ENCODE peak calls at places on chromosomes 16 and 17, in eight cellular contexts. One of them, this sample, is unnamed.

GRCh38 chr16:82061861-82062525 is 26.9 kb downstream of the HSD17B2 start:
- DNase-seq in ascending aorta: no peak
- DNase-seq in progenitor cell of endocrine pancreas: no peak
- DNase-seq in brain microvascular endothelial cell: peak
- DNase-seq in MM.1S: no peak
- DNase-seq in tibial nerve: no peak
- DNase-seq in left ventricle myocardium inferior: no peak
- DNase-seq in neural crest cell: no peak
- DNase-seq in this sample: peak

GRCh38 chr17:8375738-8376259 is 705 bp downstream of the KRABD2 start:
- DNase-seq in ascending aorta: no peak
- DNase-seq in progenitor cell of endocrine pancreas: peak
- DNase-seq in brain microvascular endothelial cell: no peak
- DNase-seq in MM.1S: no peak
- DNase-seq in tibial nerve: no peak
- DNase-seq in left ventricle myocardium inferior: no peak
- DNase-seq in neural crest cell: no peak
- DNase-seq in this sample: peak

GRCh38 chr16:85448557-85449194 is 164.4 kb upstream of the GSE1 start:
- DNase-seq in ascending aorta: no peak
- DNase-seq in progenitor cell of endocrine pancreas: peak
- DNase-seq in brain microvascular endothelial cell: no peak
- DNase-seq in MM.1S: peak
- DNase-seq in tibial nerve: no peak
- DNase-seq in left ventricle myocardium inferior: no peak
- DNase-seq in neural crest cell: no peak
- DNase-seq in this sample: no peak

GRCh38 chr17:64621772-64622171 is 40.3 kb downstream of the SMURF2 start:
- DNase-seq in ascending aorta: no peak
- DNase-seq in progenitor cell of endocrine pancreas: no peak
- DNase-seq in brain microvascular endothelial cell: no peak
- DNase-seq in MM.1S: no peak
- DNase-seq in tibial nerve: no peak
- DNase-seq in left ventricle myocardium inferior: no peak
- DNase-seq in neural crest cell: no peak
- DNase-seq in this sample: no peak

GRCh38 chr17:78174332-78174869 is 6.0 kb downstream of the SYNGR2 start:
- DNase-seq in ascending aorta: peak
- DNase-seq in progenitor cell of endocrine pancreas: no peak
- DNase-seq in brain microvascular endothelial cell: no peak
- DNase-seq in MM.1S: peak
- DNase-seq in tibial nerve: no peak
- DNase-seq in left ventricle myocardium inferior: peak
- DNase-seq in neural crest cell: no peak
- DNase-seq in this sample: peak

GRCh38 chr16:12119562-12119961 is 143.0 kb downstream of the SNX29 start:
- DNase-seq in ascending aorta: no peak
- DNase-seq in progenitor cell of endocrine pancreas: no peak
- DNase-seq in brain microvascular endothelial cell: no peak
- DNase-seq in MM.1S: no peak
- DNase-seq in tibial nerve: no peak
- DNase-seq in left ventricle myocardium inferior: peak
- DNase-seq in neural crest cell: no peak
- DNase-seq in this sample: no peak

GRCh38 chr17:6641374-6641818 is 536 bp downstream of the TXNDC17 start:
- DNase-seq in ascending aorta: no peak
- DNase-seq in progenitor cell of endocrine pancreas: no peak
- DNase-seq in brain microvascular endothelial cell: no peak
- DNase-seq in MM.1S: peak
- DNase-seq in tibial nerve: no peak
- DNase-seq in left ventricle myocardium inferior: no peak
- DNase-seq in neural crest cell: no peak
- DNase-seq in this sample: no peak

GRCh38 chr17:33285413-33285812 is 7.7 kb downstream of the ASIC2 start:
- DNase-seq in ascending aorta: no peak
- DNase-seq in progenitor cell of endocrine pancreas: no peak
- DNase-seq in brain microvascular endothelial cell: no peak
- DNase-seq in MM.1S: no peak
- DNase-seq in tibial nerve: no peak
- DNase-seq in left ventricle myocardium inferior: no peak
- DNase-seq in neural crest cell: no peak
- DNase-seq in this sample: no peak

GRCh38 chr16:88903267-88903666 is 36.8 kb upstream of the PABPN1L start:
- DNase-seq in ascending aorta: no peak
- DNase-seq in progenitor cell of endocrine pancreas: no peak
- DNase-seq in brain microvascular endothelial cell: no peak
- DNase-seq in MM.1S: no peak
- DNase-seq in tibial nerve: no peak
- DNase-seq in left ventricle myocardium inferior: no peak
- DNase-seq in neural crest cell: no peak
- DNase-seq in this sample: no peak
- TF ChIP-seq CTCF in ascending aorta: no peak
- TF ChIP-seq CTCF in progenitor cell of endocrine pancreas: no peak
- TF ChIP-seq CTCF in brain microvascular endothelial cell: no peak
- TF ChIP-seq CTCF in MM.1S: no peak
- TF ChIP-seq CTCF in tibial nerve: no peak
- TF ChIP-seq CTCF in left ventricle myocardium inferior: no peak
- TF ChIP-seq CTCF in neural crest cell: no peak
- TF ChIP-seq CTCF in this sample: no peak

GRCh38 chr17:72336804-72337070 is 215.9 kb downstream of the SOX9 start:
- DNase-seq in ascending aorta: no peak
- DNase-seq in progenitor cell of endocrine pancreas: no peak
- DNase-seq in brain microvascular endothelial cell: no peak
- DNase-seq in MM.1S: no peak
- DNase-seq in tibial nerve: no peak
- DNase-seq in left ventricle myocardium inferior: no peak
- DNase-seq in neural crest cell: no peak
- DNase-seq in this sample: no peak

GRCh38 chr17:72333570-72333969 is 212.8 kb downstream of the SOX9 start:
- DNase-seq in ascending aorta: no peak
- DNase-seq in progenitor cell of endocrine pancreas: no peak
- DNase-seq in brain microvascular endothelial cell: no peak
- DNase-seq in MM.1S: no peak
- DNase-seq in tibial nerve: no peak
- DNase-seq in left ventricle myocardium inferior: no peak
- DNase-seq in neural crest cell: no peak
- DNase-seq in this sample: no peak

GRCh38 chr17:72336026-72336803 is 215.4 kb downstream of the SOX9 start:
- DNase-seq in ascending aorta: no peak
- DNase-seq in progenitor cell of endocrine pancreas: no peak
- DNase-seq in brain microvascular endothelial cell: no peak
- DNase-seq in MM.1S: no peak
- DNase-seq in tibial nerve: no peak
- DNase-seq in left ventricle myocardium inferior: no peak
- DNase-seq in neural crest cell: no peak
- DNase-seq in this sample: no peak

GRCh38 chr17:72332367-72332766 is 211.5 kb downstream of the SOX9 start:
- DNase-seq in ascending aorta: no peak
- DNase-seq in progenitor cell of endocrine pancreas: no peak
- DNase-seq in brain microvascular endothelial cell: peak
- DNase-seq in MM.1S: peak
- DNase-seq in tibial nerve: no peak
- DNase-seq in left ventricle myocardium inferior: no peak
- DNase-seq in neural crest cell: no peak
- DNase-seq in this sample: no peak

GRCh38 chr17:72334205-72334604 is 213.4 kb downstream of the SOX9 start:
- DNase-seq in ascending aorta: no peak
- DNase-seq in progenitor cell of endocrine pancreas: no peak
- DNase-seq in brain microvascular endothelial cell: peak
- DNase-seq in MM.1S: no peak
- DNase-seq in tibial nerve: no peak
- DNase-seq in left ventricle myocardium inferior: no peak
- DNase-seq in neural crest cell: no peak
- DNase-seq in this sample: no peak
- TF ChIP-seq CTCF in ascending aorta: no peak
- TF ChIP-seq CTCF in progenitor cell of endocrine pancreas: no peak
- TF ChIP-seq CTCF in brain microvascular endothelial cell: peak
- TF ChIP-seq CTCF in MM.1S: no peak
- TF ChIP-seq CTCF in tibial nerve: no peak
- TF ChIP-seq CTCF in left ventricle myocardium inferior: no peak
- TF ChIP-seq CTCF in neural crest cell: no peak
- TF ChIP-seq CTCF in this sample: no peak

GRCh38 chr17:68095205-68095811 is 59.8 kb downstream of the KPNA2 start:
- DNase-seq in ascending aorta: no peak
- DNase-seq in progenitor cell of endocrine pancreas: no peak
- DNase-seq in brain microvascular endothelial cell: no peak
- DNase-seq in MM.1S: no peak
- DNase-seq in tibial nerve: no peak
- DNase-seq in left ventricle myocardium inferior: no peak
- DNase-seq in neural crest cell: no peak
- DNase-seq in this sample: no peak
- TF ChIP-seq CTCF in ascending aorta: no peak
- TF ChIP-seq CTCF in progenitor cell of endocrine pancreas: no peak
- TF ChIP-seq CTCF in brain microvascular endothelial cell: no peak
- TF ChIP-seq CTCF in MM.1S: no peak
- TF ChIP-seq CTCF in tibial nerve: no peak
- TF ChIP-seq CTCF in left ventricle myocardium inferior: no peak
- TF ChIP-seq CTCF in neural crest cell: no peak
- TF ChIP-seq CTCF in this sample: no peak

DNA sequence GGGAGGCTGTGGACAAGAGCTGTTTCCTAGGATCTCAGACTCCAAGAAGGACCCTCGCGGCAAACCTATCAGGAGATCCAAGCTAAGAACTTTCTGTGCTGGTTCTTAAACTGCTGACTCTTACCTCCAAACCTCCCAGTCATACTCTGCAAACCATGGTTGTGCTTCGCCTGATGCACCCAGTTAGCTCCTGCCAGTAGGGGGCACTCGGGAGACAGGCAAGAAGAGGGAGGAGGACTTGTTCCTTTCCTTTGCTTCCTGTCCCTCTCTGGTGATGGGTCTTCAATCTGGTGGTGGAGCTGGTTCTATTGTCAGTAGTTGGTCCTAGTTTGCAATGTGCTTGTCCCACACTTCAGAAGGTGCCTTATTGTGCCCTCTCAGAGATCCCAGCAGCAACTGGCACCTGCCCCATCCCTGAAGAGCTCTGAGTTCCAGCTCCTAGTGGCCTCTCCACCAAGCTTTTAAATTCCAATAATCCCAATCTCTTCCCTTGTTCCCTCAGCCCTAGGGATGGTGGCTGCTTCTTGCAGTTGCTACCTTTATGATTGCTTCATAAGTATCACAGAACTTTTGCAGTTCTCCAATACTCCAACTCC is 113.5 kb upstream of the RPL38 start:
- DNase-seq in ascending aorta: no peak
- DNase-seq in progenitor cell of endocrine pancreas: peak
- DNase-seq in brain microvascular endothelial cell: peak
- DNase-seq in MM.1S: peak
- DNase-seq in tibial nerve: no peak
- DNase-seq in left ventricle myocardium inferior: no peak
- DNase-seq in neural crest cell: peak
- DNase-seq in this sample: peak
- TF ChIP-seq CTCF in ascending aorta: no peak
- TF ChIP-seq CTCF in progenitor cell of endocrine pancreas: peak
- TF ChIP-seq CTCF in brain microvascular endothelial cell: peak
- TF ChIP-seq CTCF in MM.1S: peak
- TF ChIP-seq CTCF in tibial nerve: no peak
- TF ChIP-seq CTCF in left ventricle myocardium inferior: peak
- TF ChIP-seq CTCF in neural crest cell: peak
- TF ChIP-seq CTCF in this sample: peak

GRCh38 chr17:18043491-18043890 is 4.3 kb downstream of the GID4 start:
- DNase-seq in ascending aorta: no peak
- DNase-seq in progenitor cell of endocrine pancreas: no peak
- DNase-seq in brain microvascular endothelial cell: no peak
- DNase-seq in MM.1S: no peak
- DNase-seq in tibial nerve: no peak
- DNase-seq in left ventricle myocardium inferior: no peak
- DNase-seq in neural crest cell: no peak
- DNase-seq in this sample: no peak
- TF ChIP-seq CTCF in ascending aorta: no peak
- TF ChIP-seq CTCF in progenitor cell of endocrine pancreas: no peak
- TF ChIP-seq CTCF in brain microvascular endothelial cell: peak
- TF ChIP-seq CTCF in MM.1S: peak
- TF ChIP-seq CTCF in tibial nerve: no peak
- TF ChIP-seq CTCF in left ventricle myocardium inferior: peak
- TF ChIP-seq CTCF in neural crest cell: peak
- TF ChIP-seq CTCF in this sample: no peak

GRCh38 chr17:41912925-41913324 is 5.8 kb downstream of the ACLY start:
- DNase-seq in ascending aorta: no peak
- DNase-seq in progenitor cell of endocrine pancreas: no peak
- DNase-seq in brain microvascular endothelial cell: no peak
- DNase-seq in MM.1S: no peak
- DNase-seq in tibial nerve: no peak
- DNase-seq in left ventricle myocardium inferior: no peak
- DNase-seq in neural crest cell: no peak
- DNase-seq in this sample: no peak
- TF ChIP-seq CTCF in ascending aorta: no peak
- TF ChIP-seq CTCF in progenitor cell of endocrine pancreas: no peak
- TF ChIP-seq CTCF in brain microvascular endothelial cell: peak
- TF ChIP-seq CTCF in MM.1S: no peak
- TF ChIP-seq CTCF in tibial nerve: no peak
- TF ChIP-seq CTCF in left ventricle myocardium inferior: no peak
- TF ChIP-seq CTCF in neural crest cell: no peak
- TF ChIP-seq CTCF in this sample: no peak

This sample was measured in Calu3.